ENCODE peak calls at places on chromosomes 1 and 21, in four cellular contexts. One of them, this sample, is unnamed.

GRCh38 chr21:27464643-27465042 is 497.8 kb upstream of the ADAMTS5 start:
- DNase-seq in NCI-H774: no peak
- DNase-seq in ascending aorta: no peak
- DNase-seq in GM03348: peak
- DNase-seq in this sample: no peak

GRCh38 chr1:216076751-216077150 is 346.5 kb downstream of the USH2A start:
- DNase-seq in ascending aorta: no peak
- DNase-seq in NCI-H774: no peak
- DNase-seq in GM03348: no peak
- DNase-seq in this sample: no peak

GRCh38 chr1:231638647-231639046 is 12.1 kb downstream of the DISC1 start:
- DNase-seq in GM03348: no peak
- DNase-seq in NCI-H774: no peak
- DNase-seq in ascending aorta: no peak
- DNase-seq in this sample: no peak

GRCh38 chr1:22418352-22418751 is 33.3 kb upstream of the ZBTB40 start:
- DNase-seq in ascending aorta: no peak
- DNase-seq in NCI-H774: no peak
- DNase-seq in GM03348: no peak
- DNase-seq in this sample: no peak

GRCh38 chr1:162285149-162285561 is 91.5 kb downstream of the SPATA46 start:
- DNase-seq in ascending aorta: no peak
- DNase-seq in GM03348: no peak
- DNase-seq in NCI-H774: peak
- DNase-seq in this sample: no peak

GRCh38 chr1:187264995-187265602 is 436.4 kb downstream of the PLA2G4A start:
- DNase-seq in ascending aorta: no peak
- DNase-seq in GM03348: no peak
- DNase-seq in NCI-H774: peak
- DNase-seq in this sample: no peak

GRCh38 chr1:178819123-178819522 is 51.8 kb downstream of the ANGPTL1 start:
- DNase-seq in NCI-H774: no peak
- DNase-seq in ascending aorta: no peak
- DNase-seq in GM03348: no peak
- DNase-seq in this sample: no peak

GRCh38 chr1:56547977-56548376 is 31.4 kb downstream of the PLPP3 start:
- DNase-seq in ascending aorta: no peak
- DNase-seq in NCI-H774: no peak
- DNase-seq in GM03348: no peak
- DNase-seq in this sample: no peak

GRCh38 chr1:21294266-21295058 is 4.2 kb upstream of the ECE1 start:
- DNase-seq in GM03348: no peak
- DNase-seq in NCI-H774: no peak
- DNase-seq in ascending aorta: no peak
- DNase-seq in this sample: no peak

This sample was measured in GOT3.